ENCODE peak calls at places on chromosomes 5 and 9, in four cellular contexts. One of them, this sample, is unnamed.

GRCh38 chr9:15468113-15468512 is 42.7 kb downstream of the PSIP1 start:
- DNase-seq in AG09309: no peak
- DNase-seq in T follicular helper cell: no peak
- DNase-seq in activated T-cell treated with anti-CD3 and anti-CD28 coated beads for 1 hour: no peak
- DNase-seq in this sample: no peak

GRCh38 chr5:124056326-124057160 is 544.6 kb downstream of the CSNK1G3 start:
- DNase-seq in AG09309: no peak
- DNase-seq in T follicular helper cell: no peak
- DNase-seq in activated T-cell treated with anti-CD3 and anti-CD28 coated beads for 1 hour: no peak
- DNase-seq in this sample: no peak

GRCh38 chr9:1837453-1838084 is 177.6 kb upstream of the SMARCA2 start:
- DNase-seq in AG09309: no peak
- DNase-seq in T follicular helper cell: no peak
- DNase-seq in activated T-cell treated with anti-CD3 and anti-CD28 coated beads for 1 hour: no peak
- DNase-seq in this sample: no peak

GRCh38 chr9:133676450-133676849 is 40.3 kb downstream of the DBH start:
- DNase-seq in AG09309: no peak
- DNase-seq in T follicular helper cell: no peak
- DNase-seq in activated T-cell treated with anti-CD3 and anti-CD28 coated beads for 1 hour: no peak
- DNase-seq in this sample: no peak

GRCh38 chr5:123585871-123586270 is 73.9 kb downstream of the CSNK1G3 start:
- DNase-seq in AG09309: no peak
- DNase-seq in T follicular helper cell: no peak
- DNase-seq in activated T-cell treated with anti-CD3 and anti-CD28 coated beads for 1 hour: no peak
- DNase-seq in this sample: no peak

GRCh38 chr5:151696470-151697061 is 9.9 kb upstream of the SPARC start:
- DNase-seq in AG09309: peak; percentile 99
- DNase-seq in T follicular helper cell: no peak
- DNase-seq in activated T-cell treated with anti-CD3 and anti-CD28 coated beads for 1 hour: no peak
- DNase-seq in this sample: no peak

GRCh38 chr9:122835313-122835731 is 6.9 kb upstream of the PDCL start:
- DNase-seq in AG09309: no peak
- DNase-seq in T follicular helper cell: no peak
- DNase-seq in activated T-cell treated with anti-CD3 and anti-CD28 coated beads for 1 hour: no peak
- DNase-seq in this sample: no peak

GRCh38 chr9:36866840-36867239 is 167.2 kb downstream of the PAX5 start:
- DNase-seq in AG09309: no peak
- DNase-seq in T follicular helper cell: no peak
- DNase-seq in activated T-cell treated with anti-CD3 and anti-CD28 coated beads for 1 hour: no peak
- DNase-seq in this sample: no peak

GRCh38 chr5:14580037-14581034 is 1.3 kb upstream of the OTULINL start:
- DNase-seq in AG09309: peak; percentile 62
- DNase-seq in T follicular helper cell: no peak
- DNase-seq in activated T-cell treated with anti-CD3 and anti-CD28 coated beads for 1 hour: no peak
- DNase-seq in this sample: no peak

GRCh38 chr9:111427186-111427585 is 57.0 kb downstream of the ECPAS start:
- DNase-seq in AG09309: no peak
- DNase-seq in T follicular helper cell: no peak
- DNase-seq in activated T-cell treated with anti-CD3 and anti-CD28 coated beads for 1 hour: no peak
- DNase-seq in this sample: no peak

GRCh38 chr9:104075801-104076753 is 18.0 kb upstream of the SMC2 start:
- DNase-seq in AG09309: peak; percentile 56
- DNase-seq in T follicular helper cell: no peak
- DNase-seq in activated T-cell treated with anti-CD3 and anti-CD28 coated beads for 1 hour: no peak
- DNase-seq in this sample: no peak

GRCh38 chr9:94899464-94900221 is 173.1 kb downstream of the AOPEP start:
- DNase-seq in AG09309: no peak
- DNase-seq in T follicular helper cell: no peak
- DNase-seq in activated T-cell treated with anti-CD3 and anti-CD28 coated beads for 1 hour: no peak
- DNase-seq in this sample: no peak

GRCh38 chr5:88452820-88453219 is 184.2 kb upstream of the TMEM161B start:
- DNase-seq in AG09309: no peak
- DNase-seq in T follicular helper cell: no peak
- DNase-seq in activated T-cell treated with anti-CD3 and anti-CD28 coated beads for 1 hour: no peak
- DNase-seq in this sample: no peak

GRCh38 chr5:41722359-41722950 is 147.8 kb downstream of the OXCT1 start:
- DNase-seq in AG09309: no peak
- DNase-seq in T follicular helper cell: no peak
- DNase-seq in activated T-cell treated with anti-CD3 and anti-CD28 coated beads for 1 hour: no peak
- DNase-seq in this sample: no peak

GRCh38 chr9:36764364-36765076 is 191.8 kb downstream of the MELK start:
- DNase-seq in AG09309: no peak
- DNase-seq in T follicular helper cell: no peak
- DNase-seq in activated T-cell treated with anti-CD3 and anti-CD28 coated beads for 1 hour: no peak
- DNase-seq in this sample: no peak

GRCh38 chr5:89421035-89421434 is 538.1 kb upstream of the MEF2C start:
- DNase-seq in AG09309: no peak
- DNase-seq in T follicular helper cell: no peak
- DNase-seq in activated T-cell treated with anti-CD3 and anti-CD28 coated beads for 1 hour: no peak
- DNase-seq in this sample: no peak

GRCh38 chr9:37618817-37619216 is 26.4 kb upstream of the TOMM5 start:
- DNase-seq in AG09309: peak; percentile 79
- DNase-seq in T follicular helper cell: no peak
- DNase-seq in activated T-cell treated with anti-CD3 and anti-CD28 coated beads for 1 hour: no peak
- DNase-seq in this sample: no peak

GRCh38 chr5:134835623-134836022 is 10.1 kb upstream of the C5orf24 start:
- DNase-seq in AG09309: no peak
- DNase-seq in T follicular helper cell: no peak
- DNase-seq in activated T-cell treated with anti-CD3 and anti-CD28 coated beads for 1 hour: no peak
- DNase-seq in this sample: no peak

GRCh38 chr5:91706785-91707520 is 323.8 kb upstream of the ARRDC3 start:
- DNase-seq in AG09309: no peak
- DNase-seq in T follicular helper cell: no peak
- DNase-seq in activated T-cell treated with anti-CD3 and anti-CD28 coated beads for 1 hour: no peak
- DNase-seq in this sample: no peak

GRCh38 chr5:55134053-55134722 is 25.8 kb upstream of the GPX8 start:
- DNase-seq in AG09309: no peak
- DNase-seq in T follicular helper cell: no peak
- DNase-seq in activated T-cell treated with anti-CD3 and anti-CD28 coated beads for 1 hour: no peak
- DNase-seq in this sample: no peak

GRCh38 chr5:141605523-141606277 is 13.1 kb downstream of the DIAPH1 start:
- DNase-seq in AG09309: no peak
- DNase-seq in T follicular helper cell: peak; percentile 74
- DNase-seq in activated T-cell treated with anti-CD3 and anti-CD28 coated beads for 1 hour: peak; percentile 42
- DNase-seq in this sample: peak; percentile 72

GRCh38 chr9:100601216-100601615 is 23.3 kb downstream of the CAVIN4 start:
- DNase-seq in AG09309: no peak
- DNase-seq in T follicular helper cell: peak; percentile 9
- DNase-seq in activated T-cell treated with anti-CD3 and anti-CD28 coated beads for 1 hour: no peak
- DNase-seq in this sample: no peak

GRCh38 chr9:131482343-131483006 is 20.2 kb upstream of the POMT1 start:
- DNase-seq in AG09309: no peak
- DNase-seq in T follicular helper cell: no peak
- DNase-seq in activated T-cell treated with anti-CD3 and anti-CD28 coated beads for 1 hour: no peak
- DNase-seq in this sample: no peak

GRCh38 chr5:15002183-15002582 is 130.6 kb upstream of the ANKH start:
- DNase-seq in AG09309: no peak
- DNase-seq in T follicular helper cell: no peak
- DNase-seq in activated T-cell treated with anti-CD3 and anti-CD28 coated beads for 1 hour: no peak
- DNase-seq in this sample: no peak

GRCh38 chr5:91189480-91190332 is 193.4 kb downstream of the ARRDC3 start:
- DNase-seq in AG09309: peak; percentile 43
- DNase-seq in T follicular helper cell: no peak
- DNase-seq in activated T-cell treated with anti-CD3 and anti-CD28 coated beads for 1 hour: no peak
- DNase-seq in this sample: no peak

GRCh38 chr9:130770679-130771442 is 64.2 kb upstream of the ABL1 start:
- DNase-seq in AG09309: peak; percentile 44
- DNase-seq in T follicular helper cell: no peak
- DNase-seq in activated T-cell treated with anti-CD3 and anti-CD28 coated beads for 1 hour: no peak
- DNase-seq in this sample: no peak

GRCh38 chr5:154885438-154885837 is 27.0 kb downstream of the CNOT8 start:
- DNase-seq in AG09309: no peak
- DNase-seq in T follicular helper cell: no peak
- DNase-seq in activated T-cell treated with anti-CD3 and anti-CD28 coated beads for 1 hour: no peak
- DNase-seq in this sample: no peak

GRCh38 chr5:68279960-68280359 is 64.4 kb downstream of the PIK3R1 start:
- DNase-seq in AG09309: no peak
- DNase-seq in T follicular helper cell: peak; percentile 24
- DNase-seq in activated T-cell treated with anti-CD3 and anti-CD28 coated beads for 1 hour: no peak
- DNase-seq in this sample: peak; percentile 47

GRCh38 chr5:128537306-128537998 is 593 bp downstream of the FBN2 start:
- DNase-seq in AG09309: peak; percentile 25
- DNase-seq in T follicular helper cell: no peak
- DNase-seq in activated T-cell treated with anti-CD3 and anti-CD28 coated beads for 1 hour: no peak
- DNase-seq in this sample: no peak